ENCODE peak calls at places on chromosomes 4 and X, in nine cellular contexts. F is lower leg skin, M is H7, E is pancreas, Y is testis, R is NB4, P is AG09309, U is astrocyte of the spinal cord, S is BJ. B is an unnamed sample.

GRCh38 chr4:7352486-7352885 is 82.2 kb downstream of the PSAPL1 start:
- DNase-seq in F (no peak), M (no peak), E (no peak), Y (no peak), R (no peak), P (no peak), U (no peak), S (no peak), B (no peak)

GRCh38 chr4:159860945-159861344 is 758.1 kb downstream of the RAPGEF2 start:
- DNase-seq in F (no peak), M (no peak), E (no peak), Y (no peak), R (no peak), P (no peak), U (no peak), S (no peak), B (no peak)

GRCh38 chr4:82710202-82710929 is 88.2 kb downstream of the SCD5 start:
- DNase-seq in F (no peak), M (peak; percentile 36), E (no peak), Y (no peak), R (no peak), P (no peak), U (no peak), S (no peak), B (no peak)

GRCh38 chr4:31370866-31371465 is 650.8 kb downstream of the PCDH7 start:
- DNase-seq in F (no peak), M (peak; percentile 34), E (no peak), Y (peak; percentile 15), R (peak; percentile 63), P (no peak), U (peak; percentile 60), S (no peak), B (peak; percentile 86)

GRCh38 chrX:106612403-106612789 is 618 bp downstream of the RADX start:
- DNase-seq in F (no peak), M (peak; percentile 9), E (no peak), Y (no peak), R (no peak), P (no peak), U (peak; percentile 12), S (no peak), B (no peak)

GRCh38 chrX:154372612-154373022 is 1.8 kb downstream of the FLNA start:
- DNase-seq in F (no peak), M (no peak), E (no peak), Y (no peak), R (peak; percentile 26), P (no peak), U (peak; percentile 37), S (no peak), B (no peak)

GRCh38 chrX:1052021-1052420 is 160.4 kb downstream of the CRLF2 start:
- DNase-seq in F (no peak), M (no peak), E (no peak), Y (no peak), R (no peak), P (no peak), U (no peak), S (no peak), B (no peak)

GRCh38 chr4:145177511-145177905 is 2.9 kb downstream of the OTUD4 start:
- DNase-seq in F (no peak), M (no peak), E (no peak), Y (no peak), R (peak; percentile 44), P (no peak), U (peak; percentile 25), S (no peak), B (no peak)

GRCh38 chr4:118729287-118730286 is 44.4 kb downstream of the METTL14 start:
- DNase-seq in F (no peak), M (no peak), E (no peak), Y (no peak), R (no peak), P (peak; percentile 27), U (peak; percentile 87), S (peak; percentile 31), B (no peak)

DNA sequence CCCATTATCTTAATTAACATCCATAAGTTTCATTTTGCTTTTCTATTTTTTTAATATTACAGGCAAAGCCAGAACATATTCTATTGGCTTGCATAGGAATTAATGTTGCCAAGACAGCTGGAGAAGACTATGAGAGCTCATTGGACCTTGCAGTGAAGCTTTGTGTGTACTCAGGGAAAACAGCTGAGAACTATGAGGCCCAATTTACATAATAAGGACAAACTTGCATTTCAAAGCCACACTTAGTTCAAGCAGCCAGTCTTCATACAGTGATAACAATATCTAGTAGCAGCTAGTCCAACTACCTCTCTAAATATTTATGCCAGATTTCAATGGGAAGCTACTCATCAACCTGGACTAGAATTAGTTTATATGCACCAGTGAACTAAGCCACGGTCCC is 134.4 kb downstream of the DDX53 start:
- DNase-seq in F (no peak), M (no peak), E (no peak), Y (no peak), R (no peak), P (no peak), U (no peak), S (no peak), B (no peak)
- H3K4me3 ChIP-seq in F (no peak overlapping the region), M (no peak overlapping the region), E (no peak overlapping the region), Y (no peak overlapping the region), R (no peak overlapping the region), P (no peak overlapping the region), U (no peak overlapping the region), S (no peak overlapping the region), B (no peak overlapping the region)

DNA sequence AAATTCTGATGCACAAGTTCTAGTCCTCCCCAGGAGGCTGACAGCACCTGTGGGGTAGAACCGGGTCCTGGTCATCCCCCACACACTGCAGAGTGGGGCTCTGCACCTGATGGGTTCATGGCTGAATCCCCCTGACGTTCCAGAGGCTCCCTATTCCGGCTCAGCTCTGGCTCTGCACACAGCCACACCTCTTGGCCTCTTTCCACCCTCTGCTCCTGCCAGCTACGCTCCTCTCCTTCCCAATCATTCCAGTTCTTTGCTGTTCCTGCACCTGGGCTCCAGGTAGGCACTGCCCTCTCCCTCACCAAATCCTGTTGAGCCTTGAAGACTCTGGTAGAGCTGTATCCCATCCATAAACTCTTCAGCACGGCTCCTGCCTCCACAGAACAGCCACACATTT is 75.5 kb downstream of the GATB start:
- DNase-seq in F (no peak), M (no peak), E (no peak), Y (no peak), R (no peak), P (no peak), U (no peak), S (no peak), B (no peak)
- H3K4me3 ChIP-seq in F (no peak overlapping the region), M (no peak overlapping the region), E (no peak overlapping the region), Y (no peak overlapping the region), R (no peak overlapping the region), P (no peak overlapping the region), U (no peak overlapping the region), S (no peak overlapping the region), B (no peak overlapping the region)

GRCh38 chrX:130082244-130083106 is 27.8 kb downstream of the ELF4 start:
- DNase-seq in F (peak; percentile 43), M (peak; percentile 56), E (no peak), Y (peak; percentile 22), R (peak; percentile 92), P (no peak), U (no peak), S (no peak), B (peak; percentile 81)

GRCh38 chrX:130084651-130085237 is 25.6 kb downstream of the ELF4 start:
- DNase-seq in F (no peak), M (peak; percentile 49), E (no peak), Y (no peak), R (peak; percentile 87), P (no peak), U (no peak), S (no peak), B (no peak)

GRCh38 chrX:130081421-130082045 is 28.8 kb downstream of the ELF4 start:
- DNase-seq in F (no peak), M (peak; percentile 45), E (no peak), Y (no peak), R (no peak), P (no peak), U (no peak), S (no peak), B (no peak)

GRCh38 chrX:130083656-130084382 is 26.5 kb downstream of the ELF4 start:
- DNase-seq in F (no peak), M (peak; percentile 49), E (no peak), Y (no peak), R (peak; percentile 82), P (no peak), U (no peak), S (no peak), B (no peak)

GRCh38 chrX:130083107-130083490 is 27.2 kb downstream of the ELF4 start:
- DNase-seq in F (no peak), M (peak; percentile 90), E (no peak), Y (no peak), R (no peak), P (no peak), U (no peak), S (no peak), B (peak; percentile 62)
- H3K4me3 ChIP-seq in F (no peak overlapping the region), M (no peak overlapping the region), E (no peak overlapping the region), Y (no peak overlapping the region), R (peak overlapping the region; percentile 38), P (no peak overlapping the region), U (no peak overlapping the region), S (no peak overlapping the region), B (peak overlapping the region; percentile 45)

GRCh38 chr4:122827258-122827887 is 742 bp downstream of the FGF2 start:
- DNase-seq in F (no peak), M (peak; percentile 67), E (no peak), Y (peak; percentile 33), R (peak; percentile 77), P (no peak), U (peak; percentile 50), S (no peak), B (peak; percentile 70)
- H3K4me3 ChIP-seq in F (peak overlapping the region; percentile 60), M (peak overlapping the region; percentile 97), E (peak overlapping the region; percentile 37), Y (peak overlapping the region; percentile 79), R (no peak overlapping the region), P (peak overlapping the region; percentile 93), U (peak overlapping the region; percentile 86), S (peak overlapping the region; percentile 94), B (peak overlapping the region; percentile 72)

GRCh38 chrX:23332101-23332887 is 2.4 kb upstream of the PTCHD1 start:
- DNase-seq in F (no peak), M (peak; percentile 69), E (no peak), Y (peak; percentile 14), R (no peak), P (no peak), U (no peak), S (no peak), B (no peak)

GRCh38 chrX:23334871-23335599 is 386 bp downstream of the PTCHD1 start:
- DNase-seq in F (no peak), M (peak; percentile 71), E (no peak), Y (no peak), R (no peak), P (no peak), U (no peak), S (no peak), B (no peak)

GRCh38 chrX:23332888-23333821 is 1.5 kb upstream of the PTCHD1 start:
- DNase-seq in F (no peak), M (peak; percentile 74), E (no peak), Y (no peak), R (no peak), P (no peak), U (no peak), S (no peak), B (no peak)

GRCh38 chrX:23333842-23334535 is 660 bp upstream of the PTCHD1 start:
- DNase-seq in F (no peak), M (peak; percentile 86), E (no peak), Y (peak; percentile 20), R (no peak), P (no peak), U (no peak), S (no peak), B (peak; percentile 21)

DNA sequence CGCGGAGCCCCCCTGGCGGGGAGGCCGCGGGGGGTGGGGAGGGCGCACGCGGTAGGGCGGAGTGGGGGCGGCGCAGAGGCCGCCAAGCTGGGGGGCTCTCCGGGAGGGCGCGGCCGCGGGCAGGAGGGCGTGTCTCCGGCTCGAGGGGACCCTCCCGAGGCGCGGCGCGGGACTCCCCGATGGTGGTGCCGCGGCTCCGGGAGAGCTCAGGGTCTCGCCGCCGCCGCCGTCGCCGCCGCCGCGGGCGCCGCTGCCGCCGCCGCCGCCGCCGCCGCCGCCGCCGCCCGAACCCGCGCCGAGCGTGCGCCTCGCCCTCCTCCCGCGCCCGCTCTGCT is at the start of gene PTCHD1:
- DNase-seq in F (no peak), M (no peak), E (no peak), Y (no peak), R (no peak), P (no peak), U (no peak), S (no peak), B (no peak)
- H3K4me3 ChIP-seq in F (no peak within 1 kb of the TSS), M (peak within 1 kb of the TSS; percentile 74), E (no peak within 1 kb of the TSS), Y (peak within 1 kb of the TSS; percentile 48), R (no peak within 1 kb of the TSS), P (no peak within 1 kb of the TSS), U (peak within 1 kb of the TSS; percentile 4), S (no peak within 1 kb of the TSS), B (peak within 1 kb of the TSS; percentile 46)

B was measured in SJCRH30.